ENCODE peak calls at places on chromosomes 7 and 10, in five cellular contexts. One of them, this sample, is unnamed.

GRCh38 chr7:51217804-51218203 is 98.8 kb downstream of the COBL start:
- DNase-seq in right atrium auricular region: peak; percentile 34
- DNase-seq in effector memory CD4-positive, alpha-beta T cell: no peak
- DNase-seq in heart right ventricle: no peak
- DNase-seq in fibroblast of lung: no peak
- DNase-seq in this sample: no peak

GRCh38 chr7:43834463-43835251 is 34.7 kb downstream of the MRPS24 start:
- DNase-seq in right atrium auricular region: no peak
- DNase-seq in effector memory CD4-positive, alpha-beta T cell: peak; percentile 33
- DNase-seq in heart right ventricle: no peak
- DNase-seq in fibroblast of lung: peak; percentile 32
- DNase-seq in this sample: no peak

GRCh38 chr10:59575269-59575668 is 134.4 kb downstream of the SLC16A9 start:
- DNase-seq in right atrium auricular region: no peak
- DNase-seq in effector memory CD4-positive, alpha-beta T cell: no peak
- DNase-seq in heart right ventricle: no peak
- DNase-seq in fibroblast of lung: no peak
- DNase-seq in this sample: no peak

GRCh38 chr7:145511014-145511413 is 605.6 kb upstream of the CNTNAP2 start:
- DNase-seq in right atrium auricular region: no peak
- DNase-seq in effector memory CD4-positive, alpha-beta T cell: no peak
- DNase-seq in heart right ventricle: no peak
- DNase-seq in fibroblast of lung: no peak
- DNase-seq in this sample: no peak

GRCh38 chr10:133309720-133310398 is 1.1 kb downstream of the ZNF511 start:
- DNase-seq in right atrium auricular region: no peak
- DNase-seq in effector memory CD4-positive, alpha-beta T cell: no peak
- DNase-seq in heart right ventricle: no peak
- DNase-seq in fibroblast of lung: no peak
- DNase-seq in this sample: no peak

GRCh38 chr7:294440-295154 is 4.6 kb downstream of the FOXL3 start:
- DNase-seq in right atrium auricular region: no peak
- DNase-seq in effector memory CD4-positive, alpha-beta T cell: no peak
- DNase-seq in heart right ventricle: no peak
- DNase-seq in fibroblast of lung: no peak
- DNase-seq in this sample: no peak

GRCh38 chr10:75269605-75270004 is 33.8 kb upstream of the COMTD1 start:
- DNase-seq in right atrium auricular region: no peak
- DNase-seq in effector memory CD4-positive, alpha-beta T cell: no peak
- DNase-seq in heart right ventricle: no peak
- DNase-seq in fibroblast of lung: no peak
- DNase-seq in this sample: no peak

GRCh38 chr10:58894929-58895328 is 281.5 kb upstream of the PHYHIPL start:
- DNase-seq in right atrium auricular region: no peak
- DNase-seq in effector memory CD4-positive, alpha-beta T cell: no peak
- DNase-seq in heart right ventricle: no peak
- DNase-seq in fibroblast of lung: no peak
- DNase-seq in this sample: no peak

GRCh38 chr7:26868841-26869505 is 4.6 kb upstream of the SKAP2 start:
- DNase-seq in right atrium auricular region: no peak
- DNase-seq in effector memory CD4-positive, alpha-beta T cell: no peak
- DNase-seq in heart right ventricle: no peak
- DNase-seq in fibroblast of lung: no peak
- DNase-seq in this sample: no peak

GRCh38 chr10:110209926-110210662 is 2.7 kb downstream of the MXI1 start:
- DNase-seq in right atrium auricular region: no peak
- DNase-seq in effector memory CD4-positive, alpha-beta T cell: peak; percentile 60
- DNase-seq in heart right ventricle: peak; percentile 71
- DNase-seq in fibroblast of lung: peak; percentile 29
- DNase-seq in this sample: no peak

GRCh38 chr7:108286290-108286904 is 156.2 kb upstream of the LAMB4 start:
- DNase-seq in right atrium auricular region: no peak
- DNase-seq in effector memory CD4-positive, alpha-beta T cell: no peak
- DNase-seq in heart right ventricle: no peak
- DNase-seq in fibroblast of lung: no peak
- DNase-seq in this sample: no peak

GRCh38 chr7:40899651-40900507 is 765.1 kb downstream of the SUGCT start:
- DNase-seq in right atrium auricular region: no peak
- DNase-seq in effector memory CD4-positive, alpha-beta T cell: no peak
- DNase-seq in heart right ventricle: no peak
- DNase-seq in fibroblast of lung: peak; percentile 34
- DNase-seq in this sample: no peak

GRCh38 chr10:62543981-62544380 is 169.8 kb downstream of the ZNF365 start:
- DNase-seq in right atrium auricular region: no peak
- DNase-seq in effector memory CD4-positive, alpha-beta T cell: no peak
- DNase-seq in heart right ventricle: no peak
- DNase-seq in fibroblast of lung: no peak
- DNase-seq in this sample: no peak

GRCh38 chr10:128568491-128568890 is 442.3 kb upstream of the MKI67 start:
- DNase-seq in right atrium auricular region: no peak
- DNase-seq in effector memory CD4-positive, alpha-beta T cell: no peak
- DNase-seq in heart right ventricle: no peak
- DNase-seq in fibroblast of lung: no peak
- DNase-seq in this sample: no peak

GRCh38 chr7:19030280-19030679 is 87.2 kb downstream of the TWIST1 start:
- DNase-seq in right atrium auricular region: no peak
- DNase-seq in effector memory CD4-positive, alpha-beta T cell: no peak
- DNase-seq in heart right ventricle: no peak
- DNase-seq in fibroblast of lung: peak; percentile 67
- DNase-seq in this sample: no peak

GRCh38 chr10:127907411-127908105 is 655 bp downstream of the PTPRE start:
- DNase-seq in right atrium auricular region: no peak
- DNase-seq in effector memory CD4-positive, alpha-beta T cell: no peak
- DNase-seq in heart right ventricle: peak; percentile 60
- DNase-seq in fibroblast of lung: peak; percentile 76
- DNase-seq in this sample: no peak

GRCh38 chr10:79092292-79092896 is 23.6 kb downstream of the ZMIZ1 start:
- DNase-seq in right atrium auricular region: no peak
- DNase-seq in effector memory CD4-positive, alpha-beta T cell: no peak
- DNase-seq in heart right ventricle: no peak
- DNase-seq in fibroblast of lung: no peak
- DNase-seq in this sample: no peak

DNA sequence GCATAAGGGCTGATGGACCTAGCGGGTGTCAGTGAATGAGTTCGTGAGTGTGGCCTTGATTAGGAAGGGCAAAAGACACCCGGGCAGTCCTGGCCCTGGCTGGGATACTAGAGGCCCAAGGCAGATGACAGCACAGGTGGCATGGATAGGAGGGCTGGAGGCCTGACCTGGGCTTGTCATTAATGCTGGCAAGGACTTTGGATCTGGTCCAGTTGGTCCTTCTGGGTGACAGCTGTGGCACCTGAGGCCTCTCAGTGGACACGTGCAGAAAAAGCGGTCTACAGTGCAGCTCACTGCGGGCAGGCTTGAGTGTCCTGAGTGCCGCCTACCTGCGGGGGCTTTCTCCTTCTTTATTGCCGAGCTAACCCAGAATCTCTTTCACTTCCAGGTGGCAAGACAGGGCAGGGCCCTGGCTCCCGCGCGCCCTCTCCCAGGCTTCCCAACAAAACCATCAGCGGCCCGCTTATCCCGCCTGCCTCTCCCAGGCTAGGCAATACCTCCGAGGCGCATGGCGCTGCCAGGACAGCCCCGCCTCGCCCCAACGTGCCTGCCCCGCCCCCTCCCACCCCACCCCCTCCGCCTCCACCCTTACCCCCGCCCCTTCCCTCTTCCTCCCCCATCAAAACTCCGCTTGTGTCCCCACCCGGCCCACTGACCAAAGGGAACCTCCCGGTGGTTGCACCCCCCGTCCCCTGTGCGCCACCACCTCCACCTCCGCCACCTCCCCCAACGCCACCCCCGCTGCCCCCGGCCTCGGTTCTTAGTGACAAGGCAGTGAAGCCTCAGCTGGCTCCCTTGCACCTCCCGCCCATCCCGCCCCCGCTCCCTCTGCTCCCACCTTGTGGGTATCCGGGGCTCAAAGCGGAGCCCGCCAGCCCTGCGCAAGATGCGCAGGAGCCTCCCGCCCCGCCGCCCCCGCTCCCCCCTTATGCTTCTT is 77.4 kb downstream of the WIPF3 start:
- DNase-seq in right atrium auricular region: no peak
- DNase-seq in effector memory CD4-positive, alpha-beta T cell: no peak
- DNase-seq in heart right ventricle: no peak
- DNase-seq in fibroblast of lung: no peak
- DNase-seq in this sample: no peak
- H3K27ac ChIP-seq in right atrium auricular region: no peak overlapping the region
- H3K27ac ChIP-seq in effector memory CD4-positive, alpha-beta T cell: no peak overlapping the region
- H3K27ac ChIP-seq in heart right ventricle: no peak overlapping the region
- H3K27ac ChIP-seq in fibroblast of lung: no peak overlapping the region
- H3K27ac ChIP-seq in this sample: no peak overlapping the region

DNA sequence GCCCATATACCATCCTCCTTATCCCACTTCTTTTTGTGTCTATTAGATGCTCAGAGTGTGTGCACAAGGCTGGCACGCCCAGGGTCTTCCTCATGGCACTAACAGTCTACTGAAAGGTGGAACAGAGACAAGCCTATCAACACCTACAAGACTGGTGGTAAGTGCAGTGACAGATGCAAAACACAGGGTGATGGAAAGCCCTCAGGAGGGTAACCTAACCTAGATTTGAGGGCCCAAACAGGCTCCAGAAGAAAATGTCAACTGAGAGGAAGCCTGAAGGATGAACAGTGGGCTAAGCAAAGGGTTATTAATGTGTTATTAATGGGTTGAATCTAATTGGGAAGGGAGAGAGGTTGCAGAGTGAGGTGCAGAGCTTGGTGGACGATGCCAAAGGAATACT is 1.2 kb upstream of the FAS start:
- DNase-seq in right atrium auricular region: no peak
- DNase-seq in effector memory CD4-positive, alpha-beta T cell: no peak
- DNase-seq in heart right ventricle: no peak
- DNase-seq in fibroblast of lung: no peak
- DNase-seq in this sample: no peak
- H3K4me1 ChIP-seq in right atrium auricular region: no peaks in the 10 kb centered on the region
- H3K4me1 ChIP-seq in effector memory CD4-positive, alpha-beta T cell: peaks cover 32% of the 10 kb centered on the region
- H3K4me1 ChIP-seq in heart right ventricle: peaks cover 16% of the 10 kb centered on the region
- H3K4me1 ChIP-seq in fibroblast of lung: peaks cover 2% of the 10 kb centered on the region
- H3K4me1 ChIP-seq in this sample: peaks cover 47% of the 10 kb centered on the region

DNA sequence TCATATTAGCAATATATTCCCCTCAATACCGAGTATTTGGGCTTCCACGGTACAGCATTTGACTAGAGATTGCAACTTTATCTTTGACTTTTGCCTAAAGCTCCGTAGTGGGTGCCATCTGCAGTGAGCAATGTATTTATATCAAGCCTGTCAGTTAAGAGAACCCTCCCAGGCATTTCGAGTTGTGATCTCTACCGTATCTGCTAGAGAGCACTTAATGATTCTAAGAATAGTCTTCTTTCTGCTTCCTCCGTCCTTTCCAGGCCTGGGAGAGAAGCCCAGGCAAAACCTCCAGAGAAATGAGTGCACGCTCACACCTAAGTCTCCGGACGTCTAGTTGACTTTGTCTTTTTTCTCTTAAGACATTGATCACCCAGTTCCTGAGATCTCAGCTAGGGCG is 210.6 kb downstream of the KLF6 start:
- DNase-seq in right atrium auricular region: no peak
- DNase-seq in effector memory CD4-positive, alpha-beta T cell: no peak
- DNase-seq in heart right ventricle: no peak
- DNase-seq in fibroblast of lung: no peak
- DNase-seq in this sample: no peak
- H3K27ac ChIP-seq in right atrium auricular region: peak overlapping the region; percentile 87
- H3K27ac ChIP-seq in effector memory CD4-positive, alpha-beta T cell: no peak overlapping the region
- H3K27ac ChIP-seq in heart right ventricle: peak overlapping the region; percentile 71
- H3K27ac ChIP-seq in fibroblast of lung: no peak overlapping the region
- H3K27ac ChIP-seq in this sample: no peak overlapping the region

DNA sequence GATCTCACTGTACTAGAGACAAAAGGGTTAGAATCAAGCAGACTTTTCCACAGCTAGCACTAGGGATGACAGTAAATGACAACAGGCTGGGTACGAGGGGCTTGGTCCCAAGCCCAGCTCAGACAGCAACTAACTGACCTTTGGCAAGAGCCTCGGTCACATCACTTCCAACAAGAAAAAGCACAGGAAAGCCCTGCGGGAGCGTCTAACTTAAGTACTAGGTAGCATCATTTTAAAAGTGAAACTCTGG is 22.8 kb downstream of the CALML3 start:
- DNase-seq in right atrium auricular region: no peak
- DNase-seq in effector memory CD4-positive, alpha-beta T cell: no peak
- DNase-seq in heart right ventricle: no peak
- DNase-seq in fibroblast of lung: no peak
- DNase-seq in this sample: no peak
- H3K4me1 ChIP-seq in right atrium auricular region: no peaks in the 10 kb centered on the region
- H3K4me1 ChIP-seq in effector memory CD4-positive, alpha-beta T cell: peaks cover 11% of the 10 kb centered on the region
- H3K4me1 ChIP-seq in heart right ventricle: peaks cover 6% of the 10 kb centered on the region
- H3K4me1 ChIP-seq in fibroblast of lung: peaks cover 30% of the 10 kb centered on the region
- H3K4me1 ChIP-seq in this sample: peaks cover 42% of the 10 kb centered on the region

GRCh38 chr7:74222851-74223710 is 13.3 kb downstream of the LAT2 start:
- DNase-seq in right atrium auricular region: no peak
- DNase-seq in effector memory CD4-positive, alpha-beta T cell: no peak
- DNase-seq in heart right ventricle: no peak
- DNase-seq in fibroblast of lung: no peak
- DNase-seq in this sample: no peak
- H3K27ac ChIP-seq in right atrium auricular region: no peak overlapping the region
- H3K27ac ChIP-seq in effector memory CD4-positive, alpha-beta T cell: no peak overlapping the region
- H3K27ac ChIP-seq in heart right ventricle: no peak overlapping the region
- H3K27ac ChIP-seq in fibroblast of lung: no peak overlapping the region
- H3K27ac ChIP-seq in this sample: no peak overlapping the region

GRCh38 chr7:1988533-1988930 is 244.2 kb downstream of the MAD1L1 start:
- DNase-seq in right atrium auricular region: no peak
- DNase-seq in effector memory CD4-positive, alpha-beta T cell: no peak
- DNase-seq in heart right ventricle: no peak
- DNase-seq in fibroblast of lung: no peak
- DNase-seq in this sample: no peak
- H3K4me1 ChIP-seq in right atrium auricular region: no peaks in the 10 kb centered on the region
- H3K4me1 ChIP-seq in effector memory CD4-positive, alpha-beta T cell: peaks cover 19% of the 10 kb centered on the region
- H3K4me1 ChIP-seq in heart right ventricle: peaks cover 10% of the 10 kb centered on the region
- H3K4me1 ChIP-seq in fibroblast of lung: no peaks in the 10 kb centered on the region
- H3K4me1 ChIP-seq in this sample: no peaks in the 10 kb centered on the region

DNA sequence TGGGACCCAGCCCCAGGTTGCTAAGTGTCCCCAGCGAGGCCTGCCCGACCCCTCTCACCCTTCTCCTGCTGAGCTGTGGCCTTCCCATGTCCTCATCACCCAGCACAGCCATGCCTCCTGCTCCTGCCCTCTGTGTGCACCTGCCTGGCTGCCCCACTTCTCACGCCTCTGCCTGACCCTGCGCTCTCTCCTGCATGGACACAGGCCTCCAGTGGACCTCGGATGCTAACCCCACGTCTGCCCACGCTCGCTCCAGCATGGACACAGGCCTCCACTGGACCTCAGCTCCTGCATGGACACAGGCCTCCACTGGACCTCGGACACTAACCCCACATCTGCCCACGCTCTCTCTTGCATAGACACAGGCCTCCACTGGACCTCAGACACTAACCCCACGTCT is 111.6 kb downstream of the ADARB2 start:
- DNase-seq in right atrium auricular region: no peak
- DNase-seq in effector memory CD4-positive, alpha-beta T cell: no peak
- DNase-seq in heart right ventricle: no peak
- DNase-seq in fibroblast of lung: no peak
- DNase-seq in this sample: no peak
- H3K27ac ChIP-seq in right atrium auricular region: no peak overlapping the region
- H3K27ac ChIP-seq in effector memory CD4-positive, alpha-beta T cell: no peak overlapping the region
- H3K27ac ChIP-seq in heart right ventricle: no peak overlapping the region
- H3K27ac ChIP-seq in fibroblast of lung: no peak overlapping the region
- H3K27ac ChIP-seq in this sample: no peak overlapping the region